ENCODE peak calls at places on chromosomes 6 and 20, in ten cellular contexts. One of them, this sample, is unnamed.

GRCh38 chr6:144581807-144582537 is 296.8 kb downstream of the UTRN start:
- DNase-seq in fibroblast of pulmonary artery: peak; percentile 50
- DNase-seq in psoas muscle: no peak
- DNase-seq in cardiac fibroblast: peak; percentile 37
- DNase-seq in fibroblast of lung: peak; percentile 20
- DNase-seq in prostate gland: no peak
- DNase-seq in IMR-90: peak; percentile 44
- DNase-seq in OCI-LY7: peak; percentile 31
- DNase-seq in GM13977: peak; percentile 5
- DNase-seq in heart left ventricle: no peak
- DNase-seq in this sample: peak; percentile 24

GRCh38 chr6:106446287-106446885 is 85.9 kb downstream of the CRYBG1 start:
- DNase-seq in IMR-90: peak; percentile 12
- DNase-seq in cardiac fibroblast: peak; percentile 31
- DNase-seq in psoas muscle: no peak
- DNase-seq in fibroblast of lung: no peak
- DNase-seq in prostate gland: no peak
- DNase-seq in heart left ventricle: no peak
- DNase-seq in OCI-LY7: peak; percentile 62
- DNase-seq in GM13977: peak; percentile 40
- DNase-seq in fibroblast of pulmonary artery: peak; percentile 36
- DNase-seq in this sample: no peak

GRCh38 chr6:35725721-35726438 is 11.0 kb upstream of the ARMC12 start:
- DNase-seq in heart left ventricle: peak; percentile 86
- DNase-seq in cardiac fibroblast: peak; percentile 83
- DNase-seq in fibroblast of lung: no peak
- DNase-seq in OCI-LY7: peak; percentile 34
- DNase-seq in IMR-90: no peak
- DNase-seq in GM13977: no peak
- DNase-seq in prostate gland: peak; percentile 78
- DNase-seq in psoas muscle: peak; percentile 71
- DNase-seq in fibroblast of pulmonary artery: peak; percentile 87
- DNase-seq in this sample: peak; percentile 70

GRCh38 chr6:158783851-158784250 is 35.3 kb downstream of the EZR start:
- DNase-seq in fibroblast of pulmonary artery: no peak
- DNase-seq in psoas muscle: no peak
- DNase-seq in prostate gland: no peak
- DNase-seq in heart left ventricle: no peak
- DNase-seq in fibroblast of lung: no peak
- DNase-seq in cardiac fibroblast: no peak
- DNase-seq in IMR-90: no peak
- DNase-seq in GM13977: no peak
- DNase-seq in OCI-LY7: no peak
- DNase-seq in this sample: no peak

GRCh38 chr6:79127660-79128059 is 49.6 kb upstream of the PHIP start:
- DNase-seq in prostate gland: no peak
- DNase-seq in GM13977: no peak
- DNase-seq in fibroblast of lung: no peak
- DNase-seq in psoas muscle: no peak
- DNase-seq in OCI-LY7: no peak
- DNase-seq in IMR-90: no peak
- DNase-seq in fibroblast of pulmonary artery: no peak
- DNase-seq in heart left ventricle: no peak
- DNase-seq in cardiac fibroblast: no peak
- DNase-seq in this sample: no peak

GRCh38 chr20:52152416-52152815 is 39.2 kb downstream of the ZFP64 start:
- DNase-seq in GM13977: no peak
- DNase-seq in heart left ventricle: no peak
- DNase-seq in IMR-90: no peak
- DNase-seq in cardiac fibroblast: no peak
- DNase-seq in psoas muscle: no peak
- DNase-seq in fibroblast of lung: no peak
- DNase-seq in prostate gland: no peak
- DNase-seq in fibroblast of pulmonary artery: no peak
- DNase-seq in OCI-LY7: no peak
- DNase-seq in this sample: no peak

GRCh38 chr6:154606457-154606856 is 96.0 kb upstream of the CNKSR3 start:
- DNase-seq in OCI-LY7: no peak
- DNase-seq in fibroblast of pulmonary artery: peak; percentile 7
- DNase-seq in cardiac fibroblast: no peak
- DNase-seq in fibroblast of lung: peak; percentile 2
- DNase-seq in GM13977: peak; percentile 73
- DNase-seq in heart left ventricle: no peak
- DNase-seq in psoas muscle: no peak
- DNase-seq in IMR-90: no peak
- DNase-seq in prostate gland: no peak
- DNase-seq in this sample: no peak

GRCh38 chr20:20010639-20011500 is 6.3 kb upstream of the NAA20 start:
- DNase-seq in psoas muscle: no peak
- DNase-seq in heart left ventricle: no peak
- DNase-seq in IMR-90: peak; percentile 81
- DNase-seq in cardiac fibroblast: peak; percentile 45
- DNase-seq in prostate gland: peak; percentile 20
- DNase-seq in OCI-LY7: no peak
- DNase-seq in fibroblast of pulmonary artery: peak; percentile 53
- DNase-seq in fibroblast of lung: peak; percentile 61
- DNase-seq in GM13977: no peak
- DNase-seq in this sample: no peak

GRCh38 chr6:39942903-39943580 is 8.8 kb upstream of the MOCS1 start:
- DNase-seq in fibroblast of lung: no peak
- DNase-seq in prostate gland: no peak
- DNase-seq in IMR-90: no peak
- DNase-seq in GM13977: no peak
- DNase-seq in OCI-LY7: no peak
- DNase-seq in heart left ventricle: no peak
- DNase-seq in fibroblast of pulmonary artery: no peak
- DNase-seq in cardiac fibroblast: no peak
- DNase-seq in psoas muscle: no peak
- DNase-seq in this sample: no peak

GRCh38 chr20:25083773-25084615 is 2.1 kb upstream of the VSX1 start:
- DNase-seq in OCI-LY7: no peak
- DNase-seq in prostate gland: no peak
- DNase-seq in cardiac fibroblast: no peak
- DNase-seq in psoas muscle: no peak
- DNase-seq in fibroblast of pulmonary artery: no peak
- DNase-seq in heart left ventricle: no peak
- DNase-seq in GM13977: peak; percentile 74
- DNase-seq in IMR-90: no peak
- DNase-seq in fibroblast of lung: no peak
- DNase-seq in this sample: no peak

GRCh38 chr20:20211274-20211987 is 156.5 kb upstream of the INSM1 start:
- DNase-seq in fibroblast of lung: no peak
- DNase-seq in IMR-90: no peak
- DNase-seq in fibroblast of pulmonary artery: no peak
- DNase-seq in GM13977: no peak
- DNase-seq in prostate gland: no peak
- DNase-seq in psoas muscle: no peak
- DNase-seq in heart left ventricle: no peak
- DNase-seq in OCI-LY7: no peak
- DNase-seq in cardiac fibroblast: no peak
- DNase-seq in this sample: no peak

GRCh38 chr20:46709055-46709458 is 392 bp upstream of the SLC2A10 start:
- DNase-seq in psoas muscle: no peak
- DNase-seq in heart left ventricle: no peak
- DNase-seq in IMR-90: no peak
- DNase-seq in fibroblast of pulmonary artery: no peak
- DNase-seq in GM13977: no peak
- DNase-seq in OCI-LY7: no peak
- DNase-seq in fibroblast of lung: no peak
- DNase-seq in prostate gland: peak; percentile 61
- DNase-seq in cardiac fibroblast: no peak
- DNase-seq in this sample: peak; percentile 19

GRCh38 chr6:71124340-71124739 is 164.3 kb upstream of the OGFRL1 start:
- DNase-seq in fibroblast of pulmonary artery: peak; percentile 28
- DNase-seq in psoas muscle: no peak
- DNase-seq in OCI-LY7: peak; percentile 41
- DNase-seq in fibroblast of lung: peak; percentile 55
- DNase-seq in cardiac fibroblast: no peak
- DNase-seq in heart left ventricle: no peak
- DNase-seq in GM13977: no peak
- DNase-seq in prostate gland: no peak
- DNase-seq in IMR-90: no peak
- DNase-seq in this sample: no peak

GRCh38 chr20:1775117-1775516 is 117.5 kb upstream of the SIRPG start:
- DNase-seq in fibroblast of pulmonary artery: peak; percentile 54
- DNase-seq in psoas muscle: no peak
- DNase-seq in fibroblast of lung: peak; percentile 58
- DNase-seq in prostate gland: no peak
- DNase-seq in IMR-90: peak; percentile 63
- DNase-seq in cardiac fibroblast: peak; percentile 42
- DNase-seq in OCI-LY7: no peak
- DNase-seq in heart left ventricle: no peak
- DNase-seq in GM13977: no peak
- DNase-seq in this sample: no peak

GRCh38 chr6:11392778-11393507 is 144.6 kb upstream of the TMEM170B start:
- DNase-seq in heart left ventricle: peak; percentile 40
- DNase-seq in IMR-90: no peak
- DNase-seq in GM13977: no peak
- DNase-seq in OCI-LY7: no peak
- DNase-seq in fibroblast of pulmonary artery: peak; percentile 14
- DNase-seq in prostate gland: no peak
- DNase-seq in psoas muscle: no peak
- DNase-seq in fibroblast of lung: no peak
- DNase-seq in cardiac fibroblast: no peak
- DNase-seq in this sample: peak; percentile 46

GRCh38 chr20:10433014-10433622 is 904 bp downstream of the MKKS start:
- DNase-seq in psoas muscle: no peak
- DNase-seq in IMR-90: peak; percentile 7
- DNase-seq in prostate gland: no peak
- DNase-seq in fibroblast of pulmonary artery: no peak
- DNase-seq in fibroblast of lung: peak; percentile 16
- DNase-seq in GM13977: no peak
- DNase-seq in OCI-LY7: no peak
- DNase-seq in heart left ventricle: no peak
- DNase-seq in cardiac fibroblast: peak; percentile 5
- DNase-seq in this sample: no peak

GRCh38 chr6:166497087-166497899 is 89.2 kb downstream of the RAMACL start:
- DNase-seq in fibroblast of lung: peak; percentile 27
- DNase-seq in fibroblast of pulmonary artery: no peak
- DNase-seq in IMR-90: peak; percentile 14
- DNase-seq in psoas muscle: no peak
- DNase-seq in GM13977: no peak
- DNase-seq in OCI-LY7: no peak
- DNase-seq in heart left ventricle: no peak
- DNase-seq in cardiac fibroblast: no peak
- DNase-seq in prostate gland: no peak
- DNase-seq in this sample: no peak

DNA sequence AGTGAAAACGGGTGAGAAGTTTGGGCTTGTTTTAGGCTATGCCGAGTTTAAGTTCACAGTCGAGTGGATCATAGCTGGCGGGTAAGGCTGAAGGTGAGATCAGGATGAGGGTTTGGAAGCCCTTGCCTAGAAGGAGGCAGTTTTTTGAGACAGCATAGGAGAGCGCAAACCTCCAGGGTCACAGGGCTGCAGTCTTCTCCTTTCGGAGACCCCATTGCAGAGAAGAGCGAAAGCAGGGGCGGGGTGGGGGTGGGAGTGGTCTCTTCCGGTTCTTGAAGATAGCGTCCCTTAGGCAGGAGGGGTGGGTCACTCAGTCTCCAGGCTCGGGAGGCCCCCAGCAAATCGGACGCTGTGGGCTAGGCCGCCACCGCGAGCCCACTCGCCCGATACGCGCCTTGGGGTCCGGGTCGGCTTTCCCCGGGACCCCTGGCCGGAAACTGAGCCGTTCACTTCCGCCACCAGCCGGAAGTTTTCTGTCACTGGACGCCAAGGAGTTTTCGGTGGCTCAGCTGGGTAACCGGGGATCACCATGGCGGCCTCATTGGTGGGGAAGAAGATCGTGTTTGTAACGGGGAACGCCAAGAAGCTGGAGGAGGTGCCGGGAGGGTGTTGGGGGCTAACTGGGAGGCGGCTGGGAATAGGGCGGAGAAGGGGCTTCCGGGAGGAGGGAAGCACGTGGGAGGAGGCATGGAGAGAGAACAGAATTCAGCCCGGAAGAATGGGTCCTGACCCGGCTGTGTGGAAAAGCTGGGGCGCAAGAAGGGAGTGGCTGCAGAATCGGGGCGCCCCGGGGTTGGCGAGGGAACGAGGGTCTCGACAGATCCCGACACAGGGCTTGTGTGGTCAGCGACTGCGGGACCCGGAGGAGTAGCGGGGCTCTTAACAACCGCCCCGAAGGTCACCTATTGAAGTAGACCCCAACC is at the start of gene ITPA:
- DNase-seq in prostate gland: peak; percentile 30
- DNase-seq in psoas muscle: peak; percentile 45
- DNase-seq in fibroblast of lung: peak; percentile 39
- DNase-seq in heart left ventricle: peak; percentile 50
- DNase-seq in cardiac fibroblast: peak; percentile 59
- DNase-seq in fibroblast of pulmonary artery: peak; percentile 42
- DNase-seq in OCI-LY7: peak; percentile 74
- DNase-seq in IMR-90: peak; percentile 20
- DNase-seq in GM13977: peak; percentile 82
- DNase-seq in this sample: peak; percentile 56
- TF ChIP-seq CTCF in prostate gland: no peak
- TF ChIP-seq CTCF in psoas muscle: no peak
- TF ChIP-seq CTCF in fibroblast of lung: no peak
- TF ChIP-seq CTCF in heart left ventricle: peak; percentile 8
- TF ChIP-seq CTCF in cardiac fibroblast: no peak
- TF ChIP-seq CTCF in fibroblast of pulmonary artery: no peak
- TF ChIP-seq CTCF in OCI-LY7: no peak
- TF ChIP-seq CTCF in IMR-90: no peak
- TF ChIP-seq CTCF in GM13977: no peak
- TF ChIP-seq CTCF in this sample: peak; percentile 7

GRCh38 chr20:56776345-56776744 is 147.2 kb downstream of the TFAP2C start:
- DNase-seq in prostate gland: no peak
- DNase-seq in cardiac fibroblast: no peak
- DNase-seq in IMR-90: no peak
- DNase-seq in heart left ventricle: no peak
- DNase-seq in fibroblast of lung: no peak
- DNase-seq in psoas muscle: no peak
- DNase-seq in fibroblast of pulmonary artery: no peak
- DNase-seq in GM13977: no peak
- DNase-seq in OCI-LY7: no peak
- DNase-seq in this sample: no peak
- TF ChIP-seq CTCF in prostate gland: no peak
- TF ChIP-seq CTCF in cardiac fibroblast: no peak
- TF ChIP-seq CTCF in IMR-90: no peak
- TF ChIP-seq CTCF in heart left ventricle: no peak
- TF ChIP-seq CTCF in fibroblast of lung: no peak
- TF ChIP-seq CTCF in psoas muscle: no peak
- TF ChIP-seq CTCF in fibroblast of pulmonary artery: no peak
- TF ChIP-seq CTCF in GM13977: no peak
- TF ChIP-seq CTCF in OCI-LY7: no peak
- TF ChIP-seq CTCF in this sample: no peak

GRCh38 chr6:14635195-14635594 is 517.6 kb downstream of the CD83 start:
- DNase-seq in fibroblast of lung: no peak
- DNase-seq in GM13977: no peak
- DNase-seq in cardiac fibroblast: no peak
- DNase-seq in heart left ventricle: no peak
- DNase-seq in OCI-LY7: peak; percentile 63
- DNase-seq in prostate gland: no peak
- DNase-seq in fibroblast of pulmonary artery: no peak
- DNase-seq in psoas muscle: no peak
- DNase-seq in IMR-90: no peak
- DNase-seq in this sample: no peak
- TF ChIP-seq CTCF in fibroblast of lung: no peak
- TF ChIP-seq CTCF in GM13977: no peak
- TF ChIP-seq CTCF in cardiac fibroblast: no peak
- TF ChIP-seq CTCF in heart left ventricle: no peak
- TF ChIP-seq CTCF in OCI-LY7: no peak
- TF ChIP-seq CTCF in prostate gland: no peak
- TF ChIP-seq CTCF in fibroblast of pulmonary artery: no peak
- TF ChIP-seq CTCF in psoas muscle: no peak
- TF ChIP-seq CTCF in IMR-90: no peak
- TF ChIP-seq CTCF in this sample: no peak

GRCh38 chr6:138752017-138752416 is 21.6 kb upstream of the CCDC28A start:
- DNase-seq in heart left ventricle: no peak
- DNase-seq in OCI-LY7: no peak
- DNase-seq in GM13977: no peak
- DNase-seq in psoas muscle: no peak
- DNase-seq in prostate gland: no peak
- DNase-seq in fibroblast of pulmonary artery: no peak
- DNase-seq in IMR-90: no peak
- DNase-seq in fibroblast of lung: no peak
- DNase-seq in cardiac fibroblast: no peak
- DNase-seq in this sample: no peak
- TF ChIP-seq CTCF in heart left ventricle: no peak
- TF ChIP-seq CTCF in OCI-LY7: peak; percentile 32
- TF ChIP-seq CTCF in GM13977: no peak
- TF ChIP-seq CTCF in psoas muscle: no peak
- TF ChIP-seq CTCF in prostate gland: no peak
- TF ChIP-seq CTCF in fibroblast of pulmonary artery: no peak
- TF ChIP-seq CTCF in IMR-90: peak; percentile 7
- TF ChIP-seq CTCF in fibroblast of lung: no peak
- TF ChIP-seq CTCF in cardiac fibroblast: no peak
- TF ChIP-seq CTCF in this sample: no peak